ENCODE peak calls at places on chromosomes 1 and 21, in four cellular contexts. A is HCT116, R is fibroblast of mammary gland, B is suprapubic skin. F is an unnamed sample.

GRCh38 chr1:103525114-103525606 is 339 bp upstream of the RNPC3 start:
- DNase-seq in A (no peak), R (peak; percentile 59), B (no peak), F (no peak)

GRCh38 chr1:45370575-45370974 is 30.3 kb upstream of the MUTYH start:
- DNase-seq in A (no peak), R (no peak), B (no peak), F (no peak)

GRCh38 chr1:89672489-89673183 is 39.7 kb downstream of the LRRC8C start:
- DNase-seq in A (no peak), R (peak; percentile 37), B (no peak), F (no peak)

GRCh38 chr1:150564051-150564991 is 15.1 kb downstream of the MCL1 start:
- DNase-seq in A (no peak), R (peak; percentile 80), B (peak; percentile 71), F (peak; percentile 84)

GRCh38 chr1:93013311-93014091 is 52.2 kb upstream of the DIPK1A start:
- DNase-seq in A (no peak), R (no peak), B (no peak), F (no peak)

GRCh38 chr1:145786271-145786670 is 37.6 kb downstream of the RNF115 start:
- DNase-seq in A (no peak), R (no peak), B (no peak), F (no peak)

GRCh38 chr1:189220750-189221149 is 1256.9 kb downstream of the BRINP3 start:
- DNase-seq in A (no peak), R (no peak), B (no peak), F (no peak)

GRCh38 chr21:45529785-45530422 is 12.3 kb downstream of the SLC19A1 start:
- DNase-seq in A (no peak), R (no peak), B (peak; percentile 24), F (no peak)

GRCh38 chr1:67880056-67880601 is 46.9 kb upstream of the GNG12 start:
- DNase-seq in A (no peak), R (peak; percentile 92), B (no peak), F (no peak)

GRCh38 chr1:185972096-185972875 is 238.1 kb downstream of the HMCN1 start:
- DNase-seq in A (no peak), R (no peak), B (no peak), F (no peak)

GRCh38 chr1:10407201-10407600 is 8.3 kb downstream of the PGD start:
- DNase-seq in A (no peak), R (no peak), B (no peak), F (no peak)

GRCh38 chr1:181128592-181129497 is 40.3 kb downstream of the IER5 start:
- DNase-seq in A (no peak), R (no peak), B (no peak), F (no peak)

GRCh38 chr1:145701306-145701862 is 5.8 kb downstream of the PDZK1 start:
- DNase-seq in A (no peak), R (no peak), B (no peak), F (no peak)

GRCh38 chr1:200877839-200878551 is 5.2 kb downstream of the GPR25 start:
- DNase-seq in A (no peak), R (no peak), B (no peak), F (no peak)

GRCh38 chr1:151710187-151710586 is 6.4 kb downstream of the CELF3 start:
- DNase-seq in A (no peak), R (peak; percentile 59), B (no peak), F (no peak)

GRCh38 chr1:52658795-52659194 is 25.8 kb downstream of the SHISAL2A start:
- DNase-seq in A (no peak), R (no peak), B (no peak), F (no peak)

GRCh38 chr1:3547055-3548005 is 64.0 kb downstream of the MEGF6 start:
- DNase-seq in A (no peak), R (no peak), B (no peak), F (no peak)

GRCh38 chr1:92832537-92833160 is 809 bp downstream of the RPL5 start:
- DNase-seq in A (no peak), R (no peak), B (no peak), F (no peak)

GRCh38 chr1:47507921-47508894 is 70.4 kb downstream of the FOXD2 start:
- DNase-seq in A (no peak), R (no peak), B (no peak), F (no peak)

GRCh38 chr1:107594541-107594940 is 370.4 kb downstream of the VAV3 start:
- DNase-seq in A (no peak), R (no peak), B (no peak), F (no peak)

GRCh38 chr1:59066231-59066630 is 230.7 kb upstream of the FGGY start:
- DNase-seq in A (no peak), R (no peak), B (no peak), F (no peak)

GRCh38 chr1:187762109-187762508 is 933.4 kb downstream of the PLA2G4A start:
- DNase-seq in A (no peak), R (no peak), B (no peak), F (no peak)

GRCh38 chr1:60149254-60149653 is 75.7 kb upstream of the C1orf87 start:
- DNase-seq in A (no peak), R (no peak), B (no peak), F (no peak)

GRCh38 chr1:94022471-94023189 is 98.3 kb downstream of the ABCA4 start:
- DNase-seq in A (no peak), R (peak; percentile 98), B (no peak), F (no peak)

GRCh38 chr1:112510340-112510739 is 1.6 kb downstream of the WNT2B start:
- DNase-seq in A (no peak), R (no peak), B (no peak), F (no peak)
- TF ChIP-seq CTCF in A (no peak), R (no peak), B (no peak), F (no peak)

GRCh38 chr1:147504801-147505303 is 36.4 kb upstream of the BCL9 start:
- DNase-seq in A (no peak), R (no peak), B (no peak), F (no peak)
- H3K4me3 ChIP-seq in A (no peak overlapping the region), R (no peak overlapping the region), B (no peak overlapping the region), F (peak overlapping the region; percentile 32)

GRCh38 chr1:205907794-205908193 is 35.5 kb downstream of the SLC26A9 start:
- DNase-seq in A (peak; percentile 39), R (peak; percentile 23), B (no peak), F (no peak)
- TF ChIP-seq CTCF in A (peak; percentile 82), R (peak; percentile 63), B (no peak), F (no peak)

GRCh38 chr1:167516404-167517388 is 1.6 kb downstream of the CD247 start:
- DNase-seq in A (no peak), R (no peak), B (no peak), F (no peak)

GRCh38 chr1:167515893-167516321 is 2.4 kb downstream of the CD247 start:
- DNase-seq in A (no peak), R (no peak), B (no peak), F (no peak)

GRCh38 chr1:167514278-167514677 is 4.1 kb downstream of the CD247 start:
- DNase-seq in A (no peak), R (no peak), B (no peak), F (no peak)

GRCh38 chr1:167517535-167518330 is 596 bp downstream of the CD247 start:
- DNase-seq in A (no peak), R (no peak), B (no peak), F (no peak)

DNA sequence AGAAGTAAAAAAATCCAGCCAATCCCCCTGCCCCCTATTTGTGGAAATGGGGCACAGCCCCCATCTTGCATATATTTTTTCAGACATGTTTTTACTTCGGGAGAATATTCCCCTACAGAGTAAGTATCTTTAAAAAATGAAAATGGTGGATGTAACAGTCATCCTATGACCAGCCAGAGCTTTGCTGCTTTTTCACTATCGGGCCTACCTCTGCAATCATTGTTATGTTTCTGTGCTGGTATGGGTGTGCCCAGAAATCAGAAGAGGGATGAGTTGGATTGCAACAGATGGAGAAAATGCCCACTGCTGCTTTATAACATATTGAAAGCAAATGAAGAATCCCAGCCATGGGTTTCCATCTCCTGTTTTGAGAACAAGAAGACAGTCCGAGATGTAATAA is 2.9 kb downstream of the CD247 start:
- DNase-seq in A (no peak), R (no peak), B (no peak), F (no peak)
- H3K4me3 ChIP-seq in A (no peak overlapping the region), R (no peak overlapping the region), B (no peak overlapping the region), F (no peak overlapping the region)

GRCh38 chr1:206074839-206075238 is 21.9 kb downstream of the RHEX start:
- DNase-seq in A (no peak), R (no peak), B (no peak), F (no peak)
- TF ChIP-seq CTCF in A (no peak), R (no peak), B (no peak), F (no peak)

DNA sequence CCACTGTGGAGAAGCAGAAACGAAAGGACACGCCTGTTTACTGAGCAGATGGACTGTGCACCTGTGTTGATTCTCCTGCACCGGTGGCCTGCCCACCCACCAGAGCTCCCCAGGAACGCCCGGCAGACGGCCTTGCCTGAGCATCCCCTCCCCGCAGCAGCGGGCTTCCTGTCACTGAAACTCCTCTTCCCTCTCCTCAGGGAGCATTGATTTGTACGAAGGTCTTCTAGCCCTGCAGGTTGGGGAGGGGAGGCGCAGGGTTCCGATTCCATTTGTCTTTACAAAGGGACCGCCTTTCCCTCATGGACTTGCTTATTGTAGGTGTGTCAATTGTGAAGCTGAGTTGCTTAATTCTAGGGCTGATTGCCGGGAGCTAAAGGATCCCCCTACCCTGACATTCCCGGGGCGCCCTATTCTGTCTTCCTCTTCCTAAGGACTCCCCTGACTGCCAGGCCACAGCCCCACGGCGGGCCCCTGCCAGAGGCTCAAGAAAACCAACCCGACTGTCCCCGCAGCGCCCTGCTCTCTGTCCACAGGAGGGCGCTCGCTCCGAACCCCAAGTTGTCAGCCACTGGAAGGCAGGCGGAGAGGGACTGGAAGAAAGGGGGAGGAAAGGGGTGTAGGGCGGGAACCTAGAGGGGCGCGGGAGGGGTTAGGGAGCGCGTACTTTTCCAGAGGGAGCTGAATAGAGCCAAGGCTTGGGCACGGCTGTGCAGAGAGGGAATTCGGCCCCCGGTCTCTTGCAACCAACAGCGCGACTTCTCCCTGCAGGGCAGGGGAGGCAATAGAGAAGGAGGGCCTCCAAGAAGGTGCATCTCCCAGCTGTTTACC is 2.8 kb downstream of the S100A6 start:
- DNase-seq in A (peak; percentile 81), R (peak; percentile 90), B (peak; percentile 95), F (peak; percentile 93)
- H3K4me3 ChIP-seq in A (peak overlapping the region; percentile 74), R (peak overlapping the region; percentile 100), B (peak overlapping the region; percentile 80), F (peak overlapping the region; percentile 90)

F was measured in coronary artery.